ENCODE peak calls at places on chromosomes 16 and 17, in eight cellular contexts. F is HCT116, U is hepatocyte, C is H9, N is IMR-90, J is OCI-LY7, H is K562, V is A549. O is an unnamed sample.

GRCh38 chr17:76659928-76660614 is 16.5 kb upstream of the ST6GALNAC1 start:
- DNase-seq in H (peak), C (no peak), N (no peak), V (no peak), U (no peak), F (no peak), J (no peak), O (peak)

GRCh38 chr16:89274561-89275283 is 57.2 kb downstream of the ZNF778 start:
- DNase-seq in U (no peak), J (no peak), V (no peak), C (no peak), F (no peak), H (no peak), N (no peak), O (no peak)

GRCh38 chr17:81576621-81577277 is 24.6 kb upstream of the FAAP100 start:
- DNase-seq in J (no peak), H (no peak), V (peak), F (no peak), U (no peak), C (peak), N (peak), O (no peak)

GRCh38 chr17:43840814-43841213 is 6.2 kb upstream of the CD300LG start:
- DNase-seq in C (no peak), J (no peak), F (no peak), H (no peak), V (peak), N (peak), U (no peak), O (no peak)

GRCh38 chr17:17151055-17151454 is 55.1 kb downstream of the PLD6 start:
- DNase-seq in U (no peak), C (no peak), J (no peak), N (peak), V (peak), F (no peak), H (no peak), O (no peak)

GRCh38 chr17:17870292-17870691 is 33.5 kb upstream of the SREBF1 start:
- DNase-seq in C (no peak), F (no peak), J (peak), H (no peak), N (no peak), V (no peak), U (no peak), O (no peak)

GRCh38 chr17:57375770-57376181 is 119.5 kb downstream of the MSI2 start:
- DNase-seq in U (peak), C (no peak), H (no peak), V (no peak), F (peak), J (no peak), N (no peak), O (peak)

GRCh38 chr17:39812466-39812865 is 51.6 kb downstream of the IKZF3 start:
- DNase-seq in C (no peak), V (no peak), U (no peak), F (no peak), H (no peak), J (no peak), N (no peak), O (no peak)

DNA sequence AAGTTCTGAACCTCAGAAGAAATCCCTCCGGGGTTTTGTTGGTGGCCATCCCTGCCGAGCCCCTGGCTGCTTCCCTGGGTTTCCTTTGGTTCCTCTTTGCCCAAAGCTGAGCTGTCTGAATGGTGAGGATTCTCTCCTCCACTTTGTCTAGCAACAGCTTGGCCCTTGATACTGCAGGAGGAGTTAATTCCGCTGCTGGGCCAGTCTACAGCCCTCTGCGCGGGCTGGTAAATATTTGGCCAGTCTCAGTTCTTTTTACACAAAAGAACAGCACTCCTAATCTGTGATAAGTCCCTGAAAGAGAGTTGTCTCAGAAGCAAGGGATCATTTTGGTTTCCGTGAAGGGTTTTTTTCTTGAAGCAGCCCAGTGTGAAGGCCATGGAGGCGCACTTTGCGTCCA is 171.0 kb downstream of the RAB11FIP4 start:
- DNase-seq in V (no peak), F (no peak), H (no peak), J (no peak), C (no peak), U (no peak), N (no peak), O (no peak)
- H3K4me2 ChIP-seq in V (peak), F (no peak), H (no peak), J (peak), C (no peak), U (peak), N (no peak), O (no peak)

GRCh38 chr17:49190932-49191331 is 19.4 kb downstream of the GNGT2 start:
- DNase-seq in J (peak), F (no peak), N (no peak), H (no peak), C (no peak), V (no peak), U (no peak), O (no peak)
- H3K4me2 ChIP-seq in J (peak), F (peak), N (no peak), H (no peak), C (no peak), V (peak), U (peak), O (no peak)

GRCh38 chr16:16005725-16006124 is 56.3 kb downstream of the ABCC1 start:
- DNase-seq in F (no peak), C (no peak), U (no peak), H (no peak), J (no peak), V (no peak), N (no peak), O (no peak)
- H3K4me2 ChIP-seq in F (no peak), C (no peak), U (no peak), H (no peak), J (peak), V (peak), N (no peak), O (no peak)

GRCh38 chr17:77698903-77699615 is 259.4 kb upstream of the TNRC6C start:
- DNase-seq in V (no peak), C (peak), H (no peak), U (no peak), N (no peak), J (no peak), F (no peak), O (no peak)

GRCh38 chr17:77696720-77697460 is 261.6 kb upstream of the TNRC6C start:
- DNase-seq in H (no peak), N (no peak), F (no peak), J (no peak), U (peak), V (no peak), C (peak), O (no peak)

GRCh38 chr17:77696151-77696719 is 262.3 kb upstream of the TNRC6C start:
- DNase-seq in F (no peak), U (peak), J (no peak), V (no peak), N (no peak), H (no peak), C (peak), O (no peak)

GRCh38 chr17:77695386-77695785 is 263.1 kb upstream of the TNRC6C start:
- DNase-seq in N (no peak), F (no peak), U (no peak), J (no peak), H (no peak), C (peak), V (no peak), O (no peak)

DNA sequence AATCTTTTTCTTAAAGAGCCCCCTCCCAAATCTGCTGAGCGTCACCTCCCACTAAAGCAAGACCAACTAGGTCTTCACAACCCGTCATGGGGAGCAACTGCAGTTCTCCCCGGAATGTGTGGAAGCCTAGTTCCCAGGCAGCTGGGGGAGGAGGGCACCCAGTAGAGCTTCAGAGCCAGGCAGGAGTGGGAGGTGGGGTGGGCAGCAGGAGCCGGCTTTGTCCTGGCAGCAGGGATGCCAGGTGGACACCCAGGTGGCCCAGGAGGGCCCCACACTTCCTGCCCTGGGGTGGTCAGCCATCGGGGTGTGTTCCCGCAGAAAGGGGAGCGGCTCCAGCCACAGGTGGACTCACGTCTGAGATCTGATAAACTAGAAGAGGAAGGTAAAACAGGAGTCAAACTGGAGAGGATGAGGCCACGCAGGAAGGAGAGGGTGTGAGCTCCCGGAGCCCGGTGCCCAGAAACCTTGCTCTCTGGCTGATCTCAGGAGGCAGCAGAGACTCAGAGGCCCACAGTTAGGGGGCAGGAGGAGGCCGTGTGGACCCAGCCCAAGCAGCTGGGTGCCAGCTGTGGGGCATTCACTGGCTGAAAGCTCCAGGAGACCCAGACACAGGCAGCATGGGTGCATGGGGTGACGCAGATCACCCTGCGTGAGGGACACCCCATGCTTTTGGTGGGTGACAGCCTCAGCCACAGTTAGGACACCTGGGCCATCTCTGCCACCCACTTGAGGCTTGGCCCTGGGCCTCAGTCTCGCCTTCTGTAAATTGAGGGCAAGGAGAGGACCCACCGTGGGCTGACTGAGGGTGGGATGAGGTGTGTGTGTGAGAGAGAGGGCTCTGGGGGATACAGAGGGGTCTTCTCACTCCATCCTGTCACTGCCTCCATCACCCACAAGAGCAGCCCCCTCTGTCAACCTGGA is 260.8 kb upstream of the TNRC6C start:
- DNase-seq in N (no peak), U (no peak), J (no peak), H (no peak), V (no peak), C (peak), F (no peak), O (no peak)
- H3K4me2 ChIP-seq in N (no peak), U (no peak), J (no peak), H (no peak), V (no peak), C (no peak), F (no peak), O (no peak)

GRCh38 chr17:79928502-79929256 is 89.4 kb upstream of the CBX4 start:
- DNase-seq in H (no peak), N (no peak), V (no peak), J (no peak), F (no peak), U (no peak), C (no peak), O (no peak)
- H3K4me2 ChIP-seq in H (no peak), N (no peak), V (no peak), J (no peak), F (no peak), U (no peak), C (no peak), O (no peak)

GRCh38 chr16:79380990-79381389 is 219.5 kb downstream of the MAF start:
- DNase-seq in F (no peak), H (no peak), V (no peak), U (peak), N (no peak), J (no peak), C (no peak), O (no peak)

GRCh38 chr16:79379083-79379482 is 221.5 kb downstream of the MAF start:
- DNase-seq in C (no peak), F (no peak), U (no peak), H (no peak), J (no peak), V (no peak), N (no peak), O (no peak)

GRCh38 chr16:79386299-79386698 is 214.2 kb downstream of the MAF start:
- DNase-seq in H (no peak), J (no peak), F (no peak), N (no peak), V (no peak), U (no peak), C (no peak), O (no peak)

DNA sequence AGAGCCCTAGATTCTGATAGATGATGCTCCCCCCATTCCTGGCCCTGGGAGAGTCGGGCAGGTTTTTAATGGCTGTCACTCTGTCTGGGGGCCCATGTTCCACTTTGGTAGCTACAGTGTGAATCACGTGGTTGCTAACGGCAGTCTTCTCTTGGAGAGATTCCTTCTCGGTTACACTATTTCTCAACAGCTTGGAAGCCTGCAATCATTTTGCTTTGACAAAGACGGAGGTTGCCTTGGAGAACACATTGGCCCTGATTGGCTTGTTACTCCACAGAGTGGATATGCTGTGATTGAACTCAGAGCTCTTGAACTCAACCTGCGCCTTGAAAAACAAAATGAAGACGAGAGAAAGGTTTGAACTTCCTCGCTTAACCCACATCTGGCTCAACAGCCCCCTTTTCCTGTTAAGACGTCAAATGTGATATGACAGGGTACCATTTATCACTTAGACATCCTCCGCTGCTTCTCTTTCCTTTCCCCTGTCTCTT is 218.9 kb downstream of the MAF start:
- DNase-seq in V (no peak), J (no peak), F (no peak), N (no peak), H (no peak), C (no peak), U (peak), O (peak)
- H3K4me2 ChIP-seq in V (no peak), J (no peak), F (no peak), N (no peak), H (no peak), C (no peak), U (peak), O (no peak)

GRCh38 chr17:41544497-41544896 is 16.4 kb upstream of the KRT19 start:
- DNase-seq in V (peak), F (no peak), J (no peak), C (no peak), U (peak), H (no peak), N (no peak), O (no peak)
- H3K4me2 ChIP-seq in V (peak), F (peak), J (no peak), C (no peak), U (peak), H (peak), N (no peak), O (no peak)

O was measured in trophoblast cell.